ENCODE peak calls at places on chromosomes 16 and 17, in eight cellular contexts. G, Q, K, V, Y, O, N and F are unnamed samples.
A peak's percentile ranks its signal among the peaks of the same experiment; 100 is the strongest.

GRCh38 chr16:71670537-71670936 is 44.6 kb downstream of the MARVELD3 start:
- DNase-seq in N (no peak), K (no peak), V (no peak), Q (no peak), G (no peak), O (no peak), Y (no peak), F (no peak)

GRCh38 chr16:83842291-83842690 is 34.5 kb downstream of the HSBP1 start:
- DNase-seq in G (no peak), K (no peak), N (no peak), O (no peak), V (no peak), Y (no peak), Q (no peak), F (no peak)

GRCh38 chr16:3485821-3486505 is 9.3 kb downstream of the C16orf90 start:
- DNase-seq in Q (no peak), N (no peak), G (no peak), O (no peak), V (no peak), Y (no peak), K (no peak), F (no peak)

GRCh38 chr17:33218657-33219298 is 74.3 kb downstream of the ASIC2 start:
- DNase-seq in Q (no peak), N (no peak), O (no peak), V (no peak), G (no peak), Y (no peak), K (no peak), F (no peak)

GRCh38 chr16:66926171-66926570 is 836 bp upstream of the RRAD start:
- DNase-seq in Q (no peak), K (no peak), O (no peak), N (no peak), V (peak; percentile 62), Y (no peak), G (no peak), F (no peak)

GRCh38 chr17:28718317-28718672 is 627 bp upstream of the RAB34 start:
- DNase-seq in N (peak; percentile 58), O (no peak), G (no peak), Y (no peak), Q (no peak), V (no peak), K (no peak), F (no peak)

GRCh38 chr16:2040450-2041105 is 7.1 kb downstream of the NTHL1 start:
- DNase-seq in G (no peak), Q (no peak), N (no peak), K (no peak), Y (no peak), V (no peak), O (no peak), F (no peak)

GRCh38 chr17:81508639-81509047 is 4.0 kb downstream of the ACTG1 start:
- DNase-seq in K (no peak), G (no peak), Q (no peak), N (peak; percentile 55), O (peak; percentile 38), V (peak; percentile 72), Y (no peak), F (no peak)

GRCh38 chr17:56603486-56604238 is 10.2 kb downstream of the NOG start:
- DNase-seq in G (no peak), N (no peak), K (no peak), O (no peak), Q (no peak), V (no peak), Y (no peak), F (no peak)

GRCh38 chr17:50588391-50589111 is 28.0 kb downstream of the CACNA1G start:
- DNase-seq in O (no peak), Q (no peak), N (peak; percentile 25), G (no peak), Y (no peak), K (no peak), V (no peak), F (no peak)

GRCh38 chr16:30941600-30942420 is 7.1 kb upstream of the ORAI3 start:
- DNase-seq in Q (peak; percentile 48), Y (peak; percentile 39), V (peak; percentile 83), K (peak; percentile 63), G (peak; percentile 15), O (peak; percentile 53), N (peak; percentile 76), F (peak; percentile 84)

GRCh38 chr16:25210758-25211157 is 6.0 kb upstream of the AQP8 start:
- DNase-seq in K (no peak), Q (no peak), N (no peak), Y (no peak), V (peak; percentile 89), G (no peak), O (no peak), F (no peak)

GRCh38 chr16:56241596-56241995 is 50.3 kb downstream of the GNAO1 start:
- DNase-seq in K (no peak), O (no peak), Q (no peak), G (no peak), Y (no peak), V (no peak), N (no peak), F (no peak)

GRCh38 chr17:2392252-2393183 is 8.3 kb downstream of the MNT start:
- DNase-seq in Q (peak; percentile 96), N (peak; percentile 95), K (peak; percentile 69), O (peak; percentile 86), G (peak; percentile 75), V (peak; percentile 96), Y (peak; percentile 91), F (peak; percentile 95)

GRCh38 chr17:63822537-63822936 is 4.7 kb upstream of the PSMC5 start:
- DNase-seq in O (no peak), Y (no peak), Q (no peak), V (no peak), G (no peak), N (no peak), K (no peak), F (no peak)

GRCh38 chr17:2595200-2595599 is 1.7 kb downstream of the PAFAH1B1 start:
- DNase-seq in Q (no peak), O (no peak), N (peak; percentile 26), V (no peak), Y (no peak), K (no peak), G (no peak), F (no peak)

GRCh38 chr16:28001184-28001583 is 62.3 kb downstream of the GSG1L start:
- DNase-seq in N (no peak), O (no peak), V (no peak), G (no peak), Y (no peak), Q (no peak), K (no peak), F (no peak)

GRCh38 chr17:2237521-2237921 is 66.1 kb downstream of the SMG6 start:
- DNase-seq in G (no peak), V (no peak), N (no peak), O (no peak), Y (no peak), K (no peak), Q (no peak), F (no peak)

GRCh38 chr17:41345992-41346391 is 4.6 kb downstream of the KRT33A start:
- DNase-seq in G (no peak), V (no peak), K (no peak), O (no peak), N (no peak), Q (no peak), Y (no peak), F (no peak)

GRCh38 chr17:32226881-32227280 is 38.8 kb upstream of the RHBDL3 start:
- DNase-seq in G (no peak), K (no peak), Y (no peak), N (no peak), O (no peak), Q (no peak), V (no peak), F (no peak)

GRCh38 chr16:85245307-85246172 is 133.3 kb upstream of the CIBAR2 start:
- DNase-seq in K (peak; percentile 14), N (peak; percentile 92), Q (peak; percentile 15), G (peak; percentile 33), O (peak; percentile 61), V (peak; percentile 64), Y (no peak), F (peak; percentile 55)

GRCh38 chr17:2024572-2025219 is 438 bp downstream of the RTN4RL1 start:
- DNase-seq in V (no peak), Q (no peak), O (no peak), G (no peak), K (no peak), Y (no peak), N (peak; percentile 43), F (no peak)

GRCh38 chr16:67110136-67110847 is 551 bp downstream of the PHAF1 start:
- DNase-seq in N (peak; percentile 35), O (no peak), V (no peak), Q (no peak), Y (no peak), G (no peak), K (no peak), F (peak; percentile 33)

GRCh38 chr17:66228887-66229782 is at the start of gene APOH:
- DNase-seq in Y (no peak), G (no peak), V (peak; percentile 52), O (no peak), N (no peak), Q (no peak), K (no peak), F (peak; percentile 30)

GRCh38 chr17:27793168-27793905 is 7.0 kb downstream of the NOS2 start:
- DNase-seq in G (peak; percentile 24), Q (no peak), N (peak; percentile 68), K (no peak), Y (no peak), O (no peak), V (no peak), F (peak; percentile 54)

GRCh38 chr16:19073344-19073743 is 5.9 kb downstream of the COQ7 start:
- DNase-seq in Y (no peak), N (no peak), Q (no peak), G (no peak), V (no peak), O (no peak), K (no peak), F (no peak)

GRCh38 chr17:63838586-63839184 is 3.8 kb downstream of the SMARCD2 start:
- DNase-seq in Q (no peak), O (peak; percentile 87), G (no peak), V (no peak), N (peak; percentile 43), Y (peak; percentile 65), K (no peak), F (peak; percentile 72)

GRCh38 chr16:23434380-23434779 is 18.6 kb downstream of the COG7 start:
- DNase-seq in G (peak; percentile 29), N (peak; percentile 79), V (peak; percentile 79), Y (no peak), O (peak; percentile 74), Q (no peak), K (peak; percentile 35), F (peak; percentile 55)

GRCh38 chr17:41324180-41325075 is 8.9 kb upstream of the KRTAP17-1 start:
- DNase-seq in O (peak; percentile 59), K (no peak), Q (no peak), V (peak; percentile 34), Y (no peak), N (peak; percentile 24), G (no peak), F (no peak)

GRCh38 chr16:50841081-50841886 is 99.4 kb downstream of the CYLD start:
- DNase-seq in G (no peak), O (no peak), K (no peak), Q (peak; percentile 13), V (no peak), Y (no peak), N (peak; percentile 6), F (no peak)

GRCh38 chr17:48626470-48627241 is 498 bp upstream of the HOXB9 start:
- DNase-seq in O (peak; percentile 54), V (peak; percentile 96), Y (peak; percentile 48), N (peak; percentile 79), G (peak; percentile 13), K (no peak), Q (no peak), F (peak; percentile 77)

GRCh38 chr17:76593338-76593737 is 7.7 kb upstream of the ST6GALNAC2 start:
- DNase-seq in V (no peak), O (peak; percentile 43), Y (no peak), K (no peak), Q (no peak), G (no peak), N (peak; percentile 91), F (no peak)

GRCh38 chr16:6643083-6643686 is 689.5 kb upstream of the RBFOX1 start:
- DNase-seq in V (peak; percentile 67), O (peak; percentile 39), Y (peak; percentile 30), N (peak; percentile 34), Q (peak; percentile 22), K (no peak), G (peak; percentile 2), F (peak; percentile 61)

GRCh38 chr16:87644596-87644995 is 42.3 kb downstream of the JPH3 start:
- DNase-seq in V (no peak), N (no peak), O (no peak), Y (no peak), Q (no peak), G (no peak), K (no peak), F (no peak)